ENCODE peak calls at places on chromosomes 16 and 17, in four cellular contexts. C is kidney glomerular epithelial cell, M is mesenchymal stem cell, A is HTR-8/SVneo. R is an unnamed sample.

GRCh38 chr16:7392206-7392605 is 59.6 kb downstream of the RBFOX1 start:
- DNase-seq in C (no peak), M (no peak), A (no peak), R (no peak)

GRCh38 chr16:85424260-85425060 is 188.7 kb upstream of the GSE1 start:
- DNase-seq in C (no peak), M (no peak), A (no peak), R (no peak)

GRCh38 chr16:87131061-87131995 is 185.9 kb downstream of the C16orf95 start:
- DNase-seq in C (no peak), M (no peak), A (no peak), R (no peak)

GRCh38 chr17:82862758-82863645 is 23.2 kb upstream of the ZNF750 start:
- DNase-seq in C (no peak), M (no peak), A (no peak), R (no peak)

GRCh38 chr16:70713781-70714180 is 27.9 kb upstream of the MTSS2 start:
- DNase-seq in C (no peak), M (no peak), A (no peak), R (no peak)

GRCh38 chr17:49210158-49211029 is at the start of the genes ABI3 and GNGT2:
- DNase-seq in C (no peak), M (peak; percentile 83), A (peak; percentile 81), R (no peak)

GRCh38 chr16:4142268-4142667 is 26.0 kb upstream of the ADCY9 start:
- DNase-seq in C (no peak), M (no peak), A (no peak), R (no peak)

GRCh38 chr17:59004338-59005111 is 102.2 kb downstream of the TRIM37 start:
- DNase-seq in C (peak; percentile 74), M (peak; percentile 66), A (peak; percentile 75), R (peak; percentile 41)

GRCh38 chr17:6392609-6393367 is 42.1 kb downstream of the AIPL1 start:
- DNase-seq in C (no peak), M (no peak), A (no peak), R (no peak)

GRCh38 chr16:83706394-83706793 is 101.4 kb upstream of the HSBP1 start:
- DNase-seq in C (peak; percentile 96), M (peak; percentile 72), A (no peak), R (no peak)

GRCh38 chr16:83068686-83069085 is 441.9 kb downstream of the CDH13 start:
- DNase-seq in C (peak; percentile 7), M (peak; percentile 27), A (peak; percentile 4), R (peak; percentile 53)

GRCh38 chr17:66975614-66976378 is 11.3 kb downstream of the CACNG4 start:
- DNase-seq in C (no peak), M (no peak), A (peak; percentile 76), R (no peak)

GRCh38 chr16:62089715-62090114 is 53.5 kb upstream of the CDH8 start:
- DNase-seq in C (no peak), M (no peak), A (no peak), R (no peak)

GRCh38 chr16:67651039-67651438 is 6.1 kb downstream of the CARMIL2 start:
- DNase-seq in C (no peak), M (no peak), A (no peak), R (no peak)

GRCh38 chr16:77618011-77618410 is 104.3 kb upstream of the NUDT7 start:
- DNase-seq in C (no peak), M (no peak), A (no peak), R (peak; percentile 39)

GRCh38 chr16:86166414-86166813 is 267.5 kb downstream of the IRF8 start:
- DNase-seq in C (no peak), M (no peak), A (no peak), R (no peak)

GRCh38 chr16:22743401-22743800 is 70.6 kb upstream of the HS3ST2 start:
- DNase-seq in C (no peak), M (no peak), A (no peak), R (no peak)

GRCh38 chr16:65547799-65548446 is 426.1 kb upstream of the CDH11 start:
- DNase-seq in C (peak; percentile 42), M (peak; percentile 81), A (no peak), R (peak; percentile 99)

GRCh38 chr16:86298166-86299131 is 211.9 kb upstream of the FOXF1 start:
- DNase-seq in C (no peak), M (peak; percentile 96), A (no peak), R (no peak)

GRCh38 chr16:69837380-69837779 is 75.2 kb downstream of the WWP2 start:
- DNase-seq in C (no peak), M (no peak), A (no peak), R (no peak)

GRCh38 chr16:46737621-46738214 is 10.4 kb downstream of the MYLK3 start:
- DNase-seq in C (no peak), M (no peak), A (no peak), R (no peak)

GRCh38 chr17:2084129-2084765 is 29.3 kb downstream of the HIC1 start:
- DNase-seq in C (no peak), M (peak; percentile 84), A (no peak), R (no peak)

GRCh38 chr17:80779961-80780380 is 211.7 kb upstream of the CHMP6 start:
- DNase-seq in C (no peak), M (peak; percentile 94), A (no peak), R (no peak)

GRCh38 chr16:55367301-55367745 is 43.3 kb downstream of the IRX6 start:
- DNase-seq in C (no peak), M (no peak), A (no peak), R (no peak)

GRCh38 chr17:76866774-76867577 is 1.2 kb upstream of the MGAT5B start:
- DNase-seq in C (peak; percentile 70), M (peak; percentile 68), A (no peak), R (peak; percentile 20)

GRCh38 chr17:32240745-32241144 is 24.9 kb upstream of the RHBDL3 start:
- DNase-seq in C (peak; percentile 11), M (peak; percentile 13), A (no peak), R (peak; percentile 4)

GRCh38 chr17:2055494-2056220 is 754 bp downstream of the HIC1 start:
- DNase-seq in C (no peak), M (peak; percentile 37), A (no peak), R (no peak)

GRCh38 chr16:60166111-60166510 is 1432.0 kb upstream of the GOT2 start:
- DNase-seq in C (no peak), M (no peak), A (no peak), R (no peak)

GRCh38 chr16:86335266-86336172 is 174.8 kb upstream of the FOXF1 start:
- DNase-seq in C (no peak), M (no peak), A (no peak), R (no peak)

GRCh38 chr16:70610273-70611223 is 35.8 kb upstream of the IL34 start:
- DNase-seq in C (no peak), M (no peak), A (no peak), R (no peak)

GRCh38 chr16:12757546-12757945 is 46.1 kb downstream of the CPPED1 start:
- DNase-seq in C (no peak), M (no peak), A (no peak), R (no peak)

GRCh38 chr17:69339937-69340336 is 13.0 kb upstream of the ABCA5 start:
- DNase-seq in C (no peak), M (no peak), A (no peak), R (no peak)

GRCh38 chr17:72423286-72423589 is 302.4 kb downstream of the SOX9 start:
- DNase-seq in C (no peak), M (no peak), A (peak; percentile 54), R (no peak)

GRCh38 chr16:69120096-69120664 is 12.2 kb downstream of the CHTF8 start:
- DNase-seq in C (no peak), M (no peak), A (no peak), R (no peak)

GRCh38 chr17:35748323-35748960 is 4.6 kb downstream of the GAS2L2 start:
- DNase-seq in C (no peak), M (no peak), A (no peak), R (no peak)

GRCh38 chr16:53668869-53669268 is 34.8 kb downstream of the RPGRIP1L start:
- DNase-seq in C (no peak), M (no peak), A (no peak), R (no peak)

GRCh38 chr17:12104831-12105230 is 84.2 kb downstream of the MAP2K4 start:
- DNase-seq in C (no peak), M (no peak), A (no peak), R (no peak)

GRCh38 chr17:82399601-82400101 is 18.5 kb upstream of the HEXD start:
- DNase-seq in C (no peak), M (no peak), A (no peak), R (no peak)